ENCODE peak calls at places on chromosomes 4 and X, in eight cellular contexts. D, E, I, V, G, X, H and M are unnamed samples.

GRCh38 chr4:1521821-1522361 is 115.6 kb upstream of the NKX1-1 start:
- DNase-seq in D (no peak), E (no peak), I (no peak), V (no peak), G (no peak), X (no peak), H (no peak), M (no peak)

GRCh38 chr4:112862318-112862674 is 187.2 kb upstream of the ANK2 start:
- DNase-seq in D (no peak), E (no peak), I (no peak), V (no peak), G (no peak), X (no peak), H (no peak), M (no peak)

GRCh38 chr4:181870326-181870725 is 372.9 kb upstream of the TENM3 start:
- DNase-seq in D (no peak), E (no peak), I (no peak), V (peak), G (peak), X (no peak), H (no peak), M (peak)

GRCh38 chr4:24382381-24382780 is 202.0 kb downstream of the DHX15 start:
- DNase-seq in D (no peak), E (no peak), I (peak), V (peak), G (peak), X (peak), H (no peak), M (no peak)

GRCh38 chr4:158182736-158183135 is 9.9 kb upstream of the GASK1B start:
- DNase-seq in D (no peak), E (no peak), I (no peak), V (no peak), G (no peak), X (no peak), H (no peak), M (no peak)

GRCh38 chr4:158571736-158572135 is 50.1 kb downstream of the RXFP1 start:
- DNase-seq in D (no peak), E (no peak), I (no peak), V (no peak), G (no peak), X (no peak), H (no peak), M (no peak)

GRCh38 chrX:41001327-41001726 is 83.9 kb upstream of the USP9X start:
- DNase-seq in D (no peak), E (no peak), I (no peak), V (no peak), G (no peak), X (peak), H (no peak), M (no peak)

GRCh38 chr4:96164814-96165351 is 325.0 kb downstream of the PDHA2 start:
- DNase-seq in D (no peak), E (no peak), I (no peak), V (peak), G (no peak), X (no peak), H (no peak), M (no peak)

GRCh38 chrX:17547658-17548057 is 172.7 kb downstream of the NHS start:
- DNase-seq in D (no peak), E (no peak), I (no peak), V (peak), G (peak), X (peak), H (no peak), M (peak)